ENCODE peak calls at places on chromosomes 13 and 19, in four cellular contexts. One of them, this sample, is unnamed.

GRCh38 chr19:56838930-56839664 is 1.4 kb downstream of the PEG3 start:
- DNase-seq in SK-N-SH: peak
- DNase-seq in K562: no peak
- DNase-seq in HCT116: no peak
- DNase-seq in this sample: peak

GRCh38 chr19:6580313-6580712 is 10.6 kb downstream of the CD70 start:
- DNase-seq in SK-N-SH: no peak
- DNase-seq in K562: peak
- DNase-seq in HCT116: peak
- DNase-seq in this sample: no peak

GRCh38 chr19:10209305-10209704 is 14.6 kb upstream of the DNMT1 start:
- DNase-seq in SK-N-SH: no peak
- DNase-seq in K562: no peak
- DNase-seq in HCT116: no peak
- DNase-seq in this sample: no peak

GRCh38 chr19:19459099-19459498 is 53.6 kb downstream of the GATAD2A start:
- DNase-seq in SK-N-SH: no peak
- DNase-seq in K562: no peak
- DNase-seq in HCT116: no peak
- DNase-seq in this sample: no peak

GRCh38 chr19:8304841-8305621 is 3.1 kb downstream of the CD320 start:
- DNase-seq in SK-N-SH: peak
- DNase-seq in K562: peak
- DNase-seq in HCT116: peak
- DNase-seq in this sample: no peak

GRCh38 chr13:114275309-114275708 is 6.1 kb upstream of the UPF3A start:
- DNase-seq in SK-N-SH: no peak
- DNase-seq in K562: no peak
- DNase-seq in HCT116: no peak
- DNase-seq in this sample: no peak

GRCh38 chr19:43624933-43625332 is 5.5 kb upstream of the ZNF428 start:
- DNase-seq in SK-N-SH: no peak
- DNase-seq in K562: peak
- DNase-seq in HCT116: peak
- DNase-seq in this sample: no peak

GRCh38 chr13:44549461-44549860 is 26.7 kb downstream of the TSC22D1 start:
- DNase-seq in SK-N-SH: no peak
- DNase-seq in K562: no peak
- DNase-seq in HCT116: no peak
- DNase-seq in this sample: no peak

GRCh38 chr13:49633687-49634086 is 5.4 kb downstream of the ARL11 start:
- DNase-seq in SK-N-SH: no peak
- DNase-seq in K562: no peak
- DNase-seq in HCT116: no peak
- DNase-seq in this sample: no peak

GRCh38 chr13:114134111-114134943 is 1.9 kb upstream of the RASA3 start:
- DNase-seq in SK-N-SH: no peak
- DNase-seq in K562: no peak
- DNase-seq in HCT116: no peak
- DNase-seq in this sample: no peak

GRCh38 chr13:98706446-98707110 is 45.9 kb downstream of the SLC15A1 start:
- DNase-seq in SK-N-SH: no peak
- DNase-seq in K562: no peak
- DNase-seq in HCT116: no peak
- DNase-seq in this sample: peak

GRCh38 chr13:77079902-77080413 is 53.0 kb upstream of the FBXL3 start:
- DNase-seq in SK-N-SH: no peak
- DNase-seq in K562: no peak
- DNase-seq in HCT116: no peak
- DNase-seq in this sample: no peak

GRCh38 chr19:37519890-37520289 is 13.2 kb downstream of the ZNF793 start:
- DNase-seq in SK-N-SH: no peak
- DNase-seq in K562: no peak
- DNase-seq in HCT116: no peak
- DNase-seq in this sample: no peak

GRCh38 chr13:86792153-86792651 is 879.0 kb upstream of the SLITRK5 start:
- DNase-seq in SK-N-SH: peak
- DNase-seq in K562: peak
- DNase-seq in HCT116: no peak
- DNase-seq in this sample: no peak

GRCh38 chr19:35740108-35740422 is 2.2 kb downstream of the IGFLR1 start:
- DNase-seq in SK-N-SH: no peak
- DNase-seq in K562: no peak
- DNase-seq in HCT116: no peak
- DNase-seq in this sample: no peak

GRCh38 chr13:103694471-103694870 is 628.3 kb upstream of the SLC10A2 start:
- DNase-seq in SK-N-SH: peak
- DNase-seq in K562: no peak
- DNase-seq in HCT116: no peak
- DNase-seq in this sample: no peak

GRCh38 chr19:27738569-27739193 is 1474.3 kb downstream of the UQCRFS1 start:
- DNase-seq in SK-N-SH: no peak
- DNase-seq in K562: no peak
- DNase-seq in HCT116: no peak
- DNase-seq in this sample: no peak
- TF ChIP-seq ELF1 in SK-N-SH: no peak
- TF ChIP-seq ELF1 in K562: no peak
- TF ChIP-seq ELF1 in HCT116: no peak
- TF ChIP-seq ELF1 in this sample: no peak

GRCh38 chr19:47595937-47596336 is 13.0 kb upstream of the BICRA start:
- DNase-seq in SK-N-SH: no peak
- DNase-seq in K562: no peak
- DNase-seq in HCT116: no peak
- DNase-seq in this sample: no peak
- TF ChIP-seq ELF1 in SK-N-SH: no peak
- TF ChIP-seq ELF1 in K562: no peak
- TF ChIP-seq ELF1 in HCT116: no peak
- TF ChIP-seq ELF1 in this sample: no peak

DNA sequence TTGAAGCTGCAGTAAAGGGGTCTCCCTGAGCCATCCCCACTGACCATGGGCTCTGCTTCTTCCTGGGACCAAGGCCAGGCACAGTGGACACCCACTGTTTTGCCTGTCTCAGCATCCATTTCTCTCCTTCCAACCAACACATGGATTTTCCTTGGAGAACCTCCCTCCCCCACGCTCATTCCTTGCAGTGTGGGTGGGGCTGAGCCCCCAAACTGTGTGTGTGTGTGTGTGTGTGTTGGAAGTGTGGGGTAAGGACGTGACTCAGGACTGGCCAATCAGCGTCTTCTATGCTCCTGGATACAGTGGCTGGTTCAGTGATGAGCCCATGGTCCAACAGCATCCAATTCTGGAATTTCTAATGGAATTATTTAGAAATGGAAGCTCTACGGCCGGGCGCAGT is 18.8 kb downstream of the CEBPA start:
- DNase-seq in SK-N-SH: no peak
- DNase-seq in K562: no peak
- DNase-seq in HCT116: no peak
- DNase-seq in this sample: no peak
- TF ChIP-seq ELF1 in SK-N-SH: no peak
- TF ChIP-seq ELF1 in K562: no peak
- TF ChIP-seq ELF1 in HCT116: no peak
- TF ChIP-seq ELF1 in this sample: no peak

DNA sequence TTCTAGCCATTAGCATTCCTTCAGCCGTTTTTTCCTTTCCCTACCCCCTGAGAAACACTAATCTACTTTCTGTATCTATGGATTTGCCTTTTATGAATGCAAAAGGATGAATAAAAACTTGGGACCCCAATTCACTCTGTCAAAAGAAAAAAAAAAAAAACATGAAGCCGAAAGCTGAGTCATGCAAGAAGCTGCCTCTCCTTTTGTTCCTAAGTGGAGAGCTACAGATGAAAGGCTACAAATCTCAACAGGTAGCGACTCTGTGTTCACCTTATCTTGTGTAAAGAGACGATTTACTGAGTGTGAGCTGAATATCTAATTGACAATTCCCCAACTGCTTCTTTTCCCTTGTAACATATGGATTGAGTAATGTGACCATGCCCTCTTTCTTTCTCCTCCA is 1072.8 kb downstream of the UQCRFS1 start:
- DNase-seq in SK-N-SH: no peak
- DNase-seq in K562: no peak
- DNase-seq in HCT116: no peak
- DNase-seq in this sample: no peak
- TF ChIP-seq ELF1 in SK-N-SH: no peak
- TF ChIP-seq ELF1 in K562: no peak
- TF ChIP-seq ELF1 in HCT116: no peak
- TF ChIP-seq ELF1 in this sample: no peak